ENCODE peak calls at places on chromosomes 6 and 20, in five cellular contexts. One of them, this sample, is unnamed.

GRCh38 chr6:23180504-23181293 is 611.3 kb downstream of the HDGFL1 start:
- DNase-seq in breast epithelium: no peak
- DNase-seq in amniotic stem cell: no peak
- DNase-seq in ELF-1: no peak
- DNase-seq in NCI-H2029: peak; percentile 99
- DNase-seq in this sample: peak; percentile 76

GRCh38 chr6:115798229-115798628 is 262.5 kb downstream of the FRK start:
- DNase-seq in breast epithelium: no peak
- DNase-seq in amniotic stem cell: no peak
- DNase-seq in ELF-1: no peak
- DNase-seq in NCI-H2029: no peak
- DNase-seq in this sample: no peak

GRCh38 chr6:76701610-76702009 is 629.1 kb upstream of the IMPG1 start:
- DNase-seq in breast epithelium: no peak
- DNase-seq in amniotic stem cell: no peak
- DNase-seq in ELF-1: no peak
- DNase-seq in NCI-H2029: no peak
- DNase-seq in this sample: no peak

GRCh38 chr6:16698988-16699868 is 62.0 kb downstream of the ATXN1 start:
- DNase-seq in breast epithelium: no peak
- DNase-seq in amniotic stem cell: no peak
- DNase-seq in ELF-1: no peak
- DNase-seq in NCI-H2029: no peak
- DNase-seq in this sample: no peak

GRCh38 chr6:116531675-116532570 is 13.6 kb downstream of the TRAPPC3L start:
- DNase-seq in breast epithelium: no peak
- DNase-seq in amniotic stem cell: peak; percentile 44
- DNase-seq in ELF-1: peak; percentile 46
- DNase-seq in NCI-H2029: peak; percentile 100
- DNase-seq in this sample: no peak

GRCh38 chr20:51634257-51634656 is 91.7 kb upstream of the NFATC2 start:
- DNase-seq in breast epithelium: no peak
- DNase-seq in amniotic stem cell: no peak
- DNase-seq in ELF-1: no peak
- DNase-seq in NCI-H2029: no peak
- DNase-seq in this sample: no peak

GRCh38 chr20:46872315-46873211 is 22.1 kb upstream of the EYA2 start:
- DNase-seq in breast epithelium: no peak
- DNase-seq in amniotic stem cell: no peak
- DNase-seq in ELF-1: no peak
- DNase-seq in NCI-H2029: peak; percentile 7
- DNase-seq in this sample: no peak

GRCh38 chr6:43990627-43991619 is 136.3 kb downstream of the MRPL14 start:
- DNase-seq in breast epithelium: no peak
- DNase-seq in amniotic stem cell: no peak
- DNase-seq in ELF-1: peak; percentile 50
- DNase-seq in NCI-H2029: no peak
- DNase-seq in this sample: no peak

GRCh38 chr6:144158133-144158532 is 7.8 kb downstream of the STX11 start:
- DNase-seq in breast epithelium: no peak
- DNase-seq in amniotic stem cell: peak; percentile 38
- DNase-seq in ELF-1: peak; percentile 82
- DNase-seq in NCI-H2029: no peak
- DNase-seq in this sample: peak; percentile 71

GRCh38 chr6:24321538-24322162 is 36.2 kb downstream of the DCDC2 start:
- DNase-seq in breast epithelium: no peak
- DNase-seq in amniotic stem cell: no peak
- DNase-seq in ELF-1: peak; percentile 29
- DNase-seq in NCI-H2029: no peak
- DNase-seq in this sample: no peak

GRCh38 chr20:24842591-24843442 is 106.3 kb upstream of the CST7 start:
- DNase-seq in breast epithelium: no peak
- DNase-seq in amniotic stem cell: no peak
- DNase-seq in ELF-1: no peak
- DNase-seq in NCI-H2029: no peak
- DNase-seq in this sample: no peak

GRCh38 chr6:40626886-40627285 is 39.7 kb upstream of the LRFN2 start:
- DNase-seq in breast epithelium: no peak
- DNase-seq in amniotic stem cell: no peak
- DNase-seq in ELF-1: no peak
- DNase-seq in NCI-H2029: no peak
- DNase-seq in this sample: no peak

GRCh38 chr20:40463171-40463570 is 225.9 kb downstream of the MAFB start:
- DNase-seq in breast epithelium: no peak
- DNase-seq in amniotic stem cell: no peak
- DNase-seq in ELF-1: no peak
- DNase-seq in NCI-H2029: no peak
- DNase-seq in this sample: no peak

GRCh38 chr6:136550330-136551071 is at the start of gene MAP7:
- DNase-seq in breast epithelium: peak; percentile 87
- DNase-seq in amniotic stem cell: no peak
- DNase-seq in ELF-1: peak; percentile 94
- DNase-seq in NCI-H2029: peak; percentile 70
- DNase-seq in this sample: no peak

GRCh38 chr6:79277109-79277508 is 42.6 kb upstream of the HMGN3 start:
- DNase-seq in breast epithelium: no peak
- DNase-seq in amniotic stem cell: no peak
- DNase-seq in ELF-1: no peak
- DNase-seq in NCI-H2029: no peak
- DNase-seq in this sample: no peak

GRCh38 chr20:16528078-16528477 is 45.2 kb downstream of the KIF16B start:
- DNase-seq in breast epithelium: no peak
- DNase-seq in amniotic stem cell: no peak
- DNase-seq in ELF-1: peak; percentile 71
- DNase-seq in NCI-H2029: peak; percentile 58
- DNase-seq in this sample: peak; percentile 85

GRCh38 chr6:34412054-34412453 is 13.8 kb downstream of the RPS10 start:
- DNase-seq in breast epithelium: no peak
- DNase-seq in amniotic stem cell: no peak
- DNase-seq in ELF-1: no peak
- DNase-seq in NCI-H2029: no peak
- DNase-seq in this sample: peak; percentile 51

GRCh38 chr6:38725414-38726183 is 10.5 kb downstream of the DNAH8 start:
- DNase-seq in breast epithelium: no peak
- DNase-seq in amniotic stem cell: no peak
- DNase-seq in ELF-1: no peak
- DNase-seq in NCI-H2029: no peak
- DNase-seq in this sample: no peak

GRCh38 chr20:58557713-58558335 is 42.6 kb upstream of the APCDD1L start:
- DNase-seq in breast epithelium: peak; percentile 31
- DNase-seq in amniotic stem cell: no peak
- DNase-seq in ELF-1: no peak
- DNase-seq in NCI-H2029: no peak
- DNase-seq in this sample: no peak

GRCh38 chr6:91464201-91464600 is 877.3 kb upstream of the MAP3K7 start:
- DNase-seq in breast epithelium: no peak
- DNase-seq in amniotic stem cell: no peak
- DNase-seq in ELF-1: no peak
- DNase-seq in NCI-H2029: no peak
- DNase-seq in this sample: no peak

GRCh38 chr6:119348308-119349040 is 1.1 kb downstream of the MAN1A1 start:
- DNase-seq in breast epithelium: no peak
- DNase-seq in amniotic stem cell: no peak
- DNase-seq in ELF-1: peak; percentile 35
- DNase-seq in NCI-H2029: no peak
- DNase-seq in this sample: no peak

GRCh38 chr6:133553652-133554051 is 312.5 kb downstream of the EYA4 start:
- DNase-seq in breast epithelium: no peak
- DNase-seq in amniotic stem cell: peak; percentile 66
- DNase-seq in ELF-1: peak; percentile 19
- DNase-seq in NCI-H2029: no peak
- DNase-seq in this sample: peak; percentile 29

GRCh38 chr20:10643560-10643873 is 30.3 kb downstream of the JAG1 start:
- DNase-seq in breast epithelium: no peak
- DNase-seq in amniotic stem cell: no peak
- DNase-seq in ELF-1: no peak
- DNase-seq in NCI-H2029: no peak
- DNase-seq in this sample: no peak

GRCh38 chr20:62461157-62461556 is 14.6 kb downstream of the GATA5 start:
- DNase-seq in breast epithelium: no peak
- DNase-seq in amniotic stem cell: no peak
- DNase-seq in ELF-1: no peak
- DNase-seq in NCI-H2029: no peak
- DNase-seq in this sample: no peak

GRCh38 chr6:155026366-155027045 is 31.4 kb downstream of the TIAM2 start:
- DNase-seq in breast epithelium: no peak
- DNase-seq in amniotic stem cell: peak; percentile 42
- DNase-seq in ELF-1: no peak
- DNase-seq in NCI-H2029: no peak
- DNase-seq in this sample: peak; percentile 68

GRCh38 chr6:165986647-165987482 is 180.8 kb downstream of the TBXT start:
- DNase-seq in breast epithelium: no peak
- DNase-seq in amniotic stem cell: no peak
- DNase-seq in ELF-1: peak; percentile 69
- DNase-seq in NCI-H2029: no peak
- DNase-seq in this sample: no peak

GRCh38 chr6:4078830-4079471 is at the start of gene FAM217A:
- DNase-seq in breast epithelium: no peak
- DNase-seq in amniotic stem cell: no peak
- DNase-seq in ELF-1: no peak
- DNase-seq in NCI-H2029: no peak
- DNase-seq in this sample: no peak

GRCh38 chr20:48186915-48187314 is 401.6 kb upstream of the SULF2 start:
- DNase-seq in breast epithelium: no peak
- DNase-seq in amniotic stem cell: no peak
- DNase-seq in ELF-1: peak; percentile 62
- DNase-seq in NCI-H2029: no peak
- DNase-seq in this sample: peak; percentile 68

GRCh38 chr20:11686900-11687543 is 230.7 kb upstream of the BTBD3 start:
- DNase-seq in breast epithelium: no peak
- DNase-seq in amniotic stem cell: no peak
- DNase-seq in ELF-1: peak; percentile 39
- DNase-seq in NCI-H2029: peak; percentile 68
- DNase-seq in this sample: no peak

GRCh38 chr6:46821348-46821992 is 28.3 kb downstream of the MEP1A start:
- DNase-seq in breast epithelium: no peak
- DNase-seq in amniotic stem cell: no peak
- DNase-seq in ELF-1: no peak
- DNase-seq in NCI-H2029: no peak
- DNase-seq in this sample: no peak

GRCh38 chr6:20403766-20404640 is 2.3 kb downstream of the E2F3 start:
- DNase-seq in breast epithelium: no peak
- DNase-seq in amniotic stem cell: peak; percentile 43
- DNase-seq in ELF-1: peak; percentile 79
- DNase-seq in NCI-H2029: no peak
- DNase-seq in this sample: no peak

GRCh38 chr6:53014744-53015143 is 19.7 kb upstream of the GSTA4 start:
- DNase-seq in breast epithelium: no peak
- DNase-seq in amniotic stem cell: peak; percentile 52
- DNase-seq in ELF-1: peak; percentile 31
- DNase-seq in NCI-H2029: no peak
- DNase-seq in this sample: no peak

GRCh38 chr6:101090281-101090680 is 209.2 kb upstream of the ASCC3 start:
- DNase-seq in breast epithelium: no peak
- DNase-seq in amniotic stem cell: no peak
- DNase-seq in ELF-1: no peak
- DNase-seq in NCI-H2029: no peak
- DNase-seq in this sample: no peak

GRCh38 chr20:62122659-62123449 is 579 bp downstream of the LSM14B start:
- DNase-seq in breast epithelium: no peak
- DNase-seq in amniotic stem cell: no peak
- DNase-seq in ELF-1: peak; percentile 31
- DNase-seq in NCI-H2029: peak; percentile 49
- DNase-seq in this sample: no peak

GRCh38 chr20:219290-220115 is 7.6 kb upstream of the DEFB129 start:
- DNase-seq in breast epithelium: no peak
- DNase-seq in amniotic stem cell: no peak
- DNase-seq in ELF-1: peak; percentile 32
- DNase-seq in NCI-H2029: no peak
- DNase-seq in this sample: no peak

GRCh38 chr20:17571153-17571527 is 1.3 kb downstream of the DSTN start:
- DNase-seq in breast epithelium: no peak
- DNase-seq in amniotic stem cell: no peak
- DNase-seq in ELF-1: no peak
- DNase-seq in NCI-H2029: no peak
- DNase-seq in this sample: no peak

This sample was measured in retinal pigment epithelial cell.